ENCODE peak calls at places on chromosomes 11 and 22, in four cellular contexts. N, W, D and Y are unnamed samples.

GRCh38 chr11:62142921-62143320 is 19.1 kb downstream of the INCENP start:
- DNase-seq in N (no peak), D (peak), W (no peak), Y (no peak)

GRCh38 chr11:91850533-91851305 is 373.9 kb upstream of the FAT3 start:
- DNase-seq in D (no peak), N (no peak), W (no peak), Y (no peak)

GRCh38 chr11:2575611-2576051 is 124.2 kb downstream of the KCNQ1OT1 start:
- DNase-seq in W (no peak), D (peak), N (no peak), Y (no peak)

GRCh38 chr11:123561046-123561781 is 93.2 kb downstream of the SCN3B start:
- DNase-seq in N (peak), D (no peak), W (no peak), Y (no peak)

GRCh38 chr11:2524446-2525165 is 79.8 kb downstream of the KCNQ1 start:
- DNase-seq in D (peak), N (no peak), W (no peak), Y (no peak)

GRCh38 chr11:36109499-36109849 is 165.6 kb downstream of the LDLRAD3 start:
- DNase-seq in D (no peak), W (no peak), N (no peak), Y (no peak)

GRCh38 chr11:94504689-94505293 is 7.5 kb upstream of the C11orf97 start:
- DNase-seq in D (no peak), N (peak), W (no peak), Y (no peak)

GRCh38 chr11:93279911-93280347 is 50.6 kb upstream of the DEUP1 start:
- DNase-seq in N (no peak), D (no peak), W (no peak), Y (no peak)

GRCh38 chr11:95101935-95102334 is 12.3 kb downstream of the ENDOD1 start:
- DNase-seq in N (no peak), D (no peak), W (no peak), Y (no peak)

GRCh38 chr11:66363805-66364535 is 7.6 kb downstream of the SLC29A2 start:
- DNase-seq in D (peak), N (peak), W (no peak), Y (peak)

GRCh38 chr11:75760710-75761493 is 7.7 kb upstream of the DGAT2 start:
- DNase-seq in W (peak), N (peak), D (no peak), Y (no peak)

GRCh38 chr22:32203181-32204105 is 1.4 kb downstream of the RFPL2 start:
- DNase-seq in N (no peak), W (no peak), D (no peak), Y (no peak)

GRCh38 chr11:70078095-70078795 is at the start of gene ANO1:
- DNase-seq in N (no peak), D (peak), W (no peak), Y (no peak)